ENCODE peak calls at places on chromosome 1, in four cellular contexts. One of them, this sample, is unnamed.

GRCh38 chr1:177315270-177315669 is 144.5 kb downstream of the BRINP2 start:
- DNase-seq in astrocyte of the cerebellum: no peak
- DNase-seq in GM23338: no peak
- DNase-seq in foreskin fibroblast: no peak
- DNase-seq in this sample: no peak

GRCh38 chr1:153490272-153491051 is 30.0 kb upstream of the S100A7 start:
- DNase-seq in astrocyte of the cerebellum: peak; percentile 83
- DNase-seq in GM23338: peak; percentile 25
- DNase-seq in foreskin fibroblast: peak; percentile 96
- DNase-seq in this sample: peak; percentile 66

GRCh38 chr1:112063781-112064180 is 74.3 kb upstream of the KCND3 start:
- DNase-seq in astrocyte of the cerebellum: no peak
- DNase-seq in GM23338: no peak
- DNase-seq in foreskin fibroblast: no peak
- DNase-seq in this sample: no peak

GRCh38 chr1:181531951-181532640 is 48.8 kb downstream of the CACNA1E start:
- DNase-seq in astrocyte of the cerebellum: no peak
- DNase-seq in GM23338: no peak
- DNase-seq in foreskin fibroblast: no peak
- DNase-seq in this sample: no peak

GRCh38 chr1:170077926-170078325 is 3.4 kb upstream of the KIFAP3 start:
- DNase-seq in astrocyte of the cerebellum: no peak
- DNase-seq in GM23338: no peak
- DNase-seq in foreskin fibroblast: no peak
- DNase-seq in this sample: no peak

GRCh38 chr1:213327318-213327667 is 276.3 kb downstream of the RPS6KC1 start:
- DNase-seq in astrocyte of the cerebellum: peak; percentile 96
- DNase-seq in GM23338: no peak
- DNase-seq in foreskin fibroblast: peak; percentile 71
- DNase-seq in this sample: peak; percentile 36

GRCh38 chr1:156889802-156890585 is 3.5 kb upstream of the PEAR1 start:
- DNase-seq in astrocyte of the cerebellum: peak; percentile 68
- DNase-seq in GM23338: peak; percentile 96
- DNase-seq in foreskin fibroblast: peak; percentile 91
- DNase-seq in this sample: no peak

GRCh38 chr1:115796897-115797296 is 28.4 kb upstream of the CASQ2 start:
- DNase-seq in astrocyte of the cerebellum: no peak
- DNase-seq in GM23338: peak; percentile 36
- DNase-seq in foreskin fibroblast: no peak
- DNase-seq in this sample: no peak

GRCh38 chr1:53899206-53899628 is 5.2 kb downstream of the DIO1 start:
- DNase-seq in astrocyte of the cerebellum: peak; percentile 88
- DNase-seq in GM23338: no peak
- DNase-seq in foreskin fibroblast: no peak
- DNase-seq in this sample: no peak

GRCh38 chr1:154989195-154989860 is 4.1 kb upstream of the LENEP start:
- DNase-seq in astrocyte of the cerebellum: no peak
- DNase-seq in GM23338: no peak
- DNase-seq in foreskin fibroblast: no peak
- DNase-seq in this sample: no peak

GRCh38 chr1:198179556-198179981 is 22.8 kb downstream of the NEK7 start:
- DNase-seq in astrocyte of the cerebellum: peak; percentile 78
- DNase-seq in GM23338: no peak
- DNase-seq in foreskin fibroblast: no peak
- DNase-seq in this sample: peak; percentile 79

GRCh38 chr1:246005067-246005466 is 502.0 kb downstream of the SMYD3 start:
- DNase-seq in astrocyte of the cerebellum: peak; percentile 96
- DNase-seq in GM23338: no peak
- DNase-seq in foreskin fibroblast: peak; percentile 93
- DNase-seq in this sample: peak; percentile 91

GRCh38 chr1:160669802-160670201 is 23.0 kb upstream of the SLAMF1 start:
- DNase-seq in astrocyte of the cerebellum: no peak
- DNase-seq in GM23338: no peak
- DNase-seq in foreskin fibroblast: no peak
- DNase-seq in this sample: no peak

GRCh38 chr1:160667896-160668295 is 21.1 kb upstream of the SLAMF1 start:
- DNase-seq in astrocyte of the cerebellum: no peak
- DNase-seq in GM23338: no peak
- DNase-seq in foreskin fibroblast: no peak
- DNase-seq in this sample: no peak

GRCh38 chr1:160670701-160671100 is 23.9 kb upstream of the SLAMF1 start:
- DNase-seq in astrocyte of the cerebellum: no peak
- DNase-seq in GM23338: no peak
- DNase-seq in foreskin fibroblast: no peak
- DNase-seq in this sample: no peak

GRCh38 chr1:160671603-160672002 is 24.8 kb upstream of the SLAMF1 start:
- DNase-seq in astrocyte of the cerebellum: no peak
- DNase-seq in GM23338: peak; percentile 25
- DNase-seq in foreskin fibroblast: no peak
- DNase-seq in this sample: no peak

GRCh38 chr1:160669276-160669675 is 22.4 kb upstream of the SLAMF1 start:
- DNase-seq in astrocyte of the cerebellum: no peak
- DNase-seq in GM23338: no peak
- DNase-seq in foreskin fibroblast: no peak
- DNase-seq in this sample: no peak
- TF ChIP-seq CTCF in astrocyte of the cerebellum: no peak
- TF ChIP-seq CTCF in GM23338: no peak
- TF ChIP-seq CTCF in foreskin fibroblast: no peak
- TF ChIP-seq CTCF in this sample: no peak

GRCh38 chr1:46530791-46531409 is 20.5 kb downstream of the KNCN start:
- DNase-seq in astrocyte of the cerebellum: no peak
- DNase-seq in GM23338: peak; percentile 72
- DNase-seq in foreskin fibroblast: no peak
- DNase-seq in this sample: no peak
- TF ChIP-seq CTCF in astrocyte of the cerebellum: peak; percentile 13
- TF ChIP-seq CTCF in GM23338: peak; percentile 18
- TF ChIP-seq CTCF in foreskin fibroblast: peak; percentile 17
- TF ChIP-seq CTCF in this sample: peak; percentile 13

DNA sequence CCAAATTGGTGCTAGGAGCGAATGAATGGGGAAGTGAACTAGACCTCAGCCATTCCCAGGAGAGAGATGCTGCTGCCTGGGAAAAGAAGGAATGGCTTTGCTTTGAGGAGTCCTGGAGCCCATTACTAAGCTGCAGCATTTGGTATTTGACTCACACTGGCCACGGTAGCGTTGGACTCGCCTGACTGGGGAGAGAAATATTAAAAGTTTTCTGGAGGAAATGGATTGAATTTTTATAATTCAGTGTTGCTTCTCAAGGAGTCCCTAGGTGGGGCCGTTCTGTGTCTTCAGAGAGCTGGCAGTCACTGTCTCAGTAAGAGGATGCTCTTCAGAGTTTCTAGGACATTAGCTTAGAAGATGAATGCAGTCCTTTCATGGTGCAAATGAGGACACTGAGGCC is 40.2 kb downstream of the PIK3CD start:
- DNase-seq in astrocyte of the cerebellum: no peak
- DNase-seq in GM23338: no peak
- DNase-seq in foreskin fibroblast: no peak
- DNase-seq in this sample: no peak
- TF ChIP-seq CTCF in astrocyte of the cerebellum: no peak
- TF ChIP-seq CTCF in GM23338: no peak
- TF ChIP-seq CTCF in foreskin fibroblast: no peak
- TF ChIP-seq CTCF in this sample: no peak

DNA sequence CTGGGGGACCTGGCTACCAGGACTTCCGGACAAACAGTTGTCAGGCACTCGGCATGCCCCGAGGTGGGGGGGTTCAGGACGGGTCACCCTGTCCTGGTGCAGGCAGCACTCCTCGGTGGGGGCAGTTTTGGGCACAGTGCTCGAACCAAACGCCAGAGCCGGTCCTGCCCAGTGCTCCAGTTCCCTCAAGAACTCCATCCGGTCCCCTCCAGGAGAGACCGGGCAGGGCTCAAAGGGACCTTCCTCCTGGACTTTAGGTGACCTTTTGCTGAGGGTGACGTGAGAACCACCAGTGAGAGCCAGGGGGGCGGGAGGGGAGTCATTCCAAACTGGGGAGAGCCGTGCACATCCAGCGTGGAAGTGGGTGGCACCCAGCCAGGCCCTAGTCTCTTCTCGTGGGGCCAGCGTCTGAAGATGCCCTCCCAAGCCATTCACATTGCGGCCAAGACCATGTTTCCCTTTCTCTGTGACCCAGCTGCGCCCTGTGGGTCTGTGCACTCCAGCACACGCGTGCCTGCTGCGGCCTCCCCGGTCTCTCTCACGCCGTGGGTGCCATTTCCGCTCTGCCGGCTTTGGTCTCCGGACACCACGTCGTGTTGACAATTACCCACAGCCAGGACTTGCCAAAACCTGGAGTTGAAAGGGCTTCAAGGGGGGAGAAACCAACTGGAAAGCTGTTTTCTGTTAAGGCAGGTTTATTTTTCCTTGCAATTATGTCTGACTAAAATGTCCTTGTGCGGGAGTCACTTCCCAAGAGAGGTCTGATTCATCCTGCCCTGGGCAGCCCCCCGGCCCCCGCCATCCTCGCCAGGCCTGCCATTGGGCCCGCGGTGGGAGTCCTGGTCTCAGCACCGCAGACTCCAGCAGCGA is 178.8 kb upstream of the ARHGEF16 start:
- DNase-seq in astrocyte of the cerebellum: no peak
- DNase-seq in GM23338: no peak
- DNase-seq in foreskin fibroblast: peak; percentile 54
- DNase-seq in this sample: no peak
- TF ChIP-seq CTCF in astrocyte of the cerebellum: no peak
- TF ChIP-seq CTCF in GM23338: no peak
- TF ChIP-seq CTCF in foreskin fibroblast: no peak
- TF ChIP-seq CTCF in this sample: no peak

DNA sequence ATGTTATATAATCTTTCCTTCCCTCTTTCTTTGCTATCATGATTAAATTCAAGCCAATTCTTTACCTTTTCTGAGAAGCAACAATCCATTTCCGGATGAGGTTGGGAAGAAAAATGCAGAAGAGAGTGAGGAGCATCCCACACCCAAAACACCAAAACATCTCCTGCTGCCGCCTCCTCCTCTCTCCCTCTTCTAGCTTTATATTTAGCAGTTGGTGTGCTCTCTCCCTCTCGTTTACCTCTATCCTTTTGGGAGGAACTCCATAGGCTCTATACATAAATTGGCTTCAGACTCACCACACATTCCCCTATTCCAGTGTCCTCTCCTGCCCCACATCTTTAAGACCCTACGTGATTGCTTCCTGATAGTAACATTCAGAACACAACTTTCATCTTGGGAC is 332.2 kb upstream of the PLXNA2 start:
- DNase-seq in astrocyte of the cerebellum: no peak
- DNase-seq in GM23338: no peak
- DNase-seq in foreskin fibroblast: no peak
- DNase-seq in this sample: no peak
- TF ChIP-seq CTCF in astrocyte of the cerebellum: no peak
- TF ChIP-seq CTCF in GM23338: no peak
- TF ChIP-seq CTCF in foreskin fibroblast: no peak
- TF ChIP-seq CTCF in this sample: no peak

GRCh38 chr1:152048641-152048970 is 11.8 kb upstream of the S100A11 start:
- DNase-seq in astrocyte of the cerebellum: no peak
- DNase-seq in GM23338: no peak
- DNase-seq in foreskin fibroblast: no peak
- DNase-seq in this sample: no peak
- TF ChIP-seq CTCF in astrocyte of the cerebellum: no peak
- TF ChIP-seq CTCF in GM23338: no peak
- TF ChIP-seq CTCF in foreskin fibroblast: no peak
- TF ChIP-seq CTCF in this sample: no peak

This sample was measured in HFF-Myc.